ENCODE peak calls at places on chromosomes 12 and 14, in four cellular contexts. One of them, this sample, is unnamed.

GRCh38 chr12:49952396-49953055 is 2.0 kb downstream of the AQP2 start:
- DNase-seq in H1: no peak
- DNase-seq in GM12878: no peak
- DNase-seq in HepG2: no peak
- DNase-seq in this sample: no peak

GRCh38 chr14:103041464-103041863 is 15.9 kb downstream of the CDC42BPB start:
- DNase-seq in H1: no peak
- DNase-seq in GM12878: no peak
- DNase-seq in HepG2: no peak
- DNase-seq in this sample: no peak

GRCh38 chr14:67583711-67584644 is 16.1 kb downstream of the PIGH start:
- DNase-seq in H1: no peak
- DNase-seq in GM12878: no peak
- DNase-seq in HepG2: peak
- DNase-seq in this sample: peak

GRCh38 chr12:110718222-110718908 is 24.3 kb downstream of the PPP1CC start:
- DNase-seq in H1: peak
- DNase-seq in GM12878: no peak
- DNase-seq in HepG2: no peak
- DNase-seq in this sample: no peak

GRCh38 chr12:71250186-71250585 is 92.4 kb upstream of the TSPAN8 start:
- DNase-seq in H1: no peak
- DNase-seq in GM12878: no peak
- DNase-seq in HepG2: no peak
- DNase-seq in this sample: no peak

GRCh38 chr14:103185051-103186027 is 62.1 kb downstream of the TNFAIP2 start:
- DNase-seq in H1: no peak
- DNase-seq in GM12878: no peak
- DNase-seq in HepG2: peak
- DNase-seq in this sample: no peak

GRCh38 chr12:40515041-40515825 is 177.0 kb upstream of the CNTN1 start:
- DNase-seq in H1: no peak
- DNase-seq in GM12878: no peak
- DNase-seq in HepG2: no peak
- DNase-seq in this sample: no peak

GRCh38 chr12:41055875-41056577 is 132.1 kb upstream of the PDZRN4 start:
- DNase-seq in H1: no peak
- DNase-seq in GM12878: no peak
- DNase-seq in HepG2: no peak
- DNase-seq in this sample: no peak

GRCh38 chr14:93049867-93050331 is 65.8 kb downstream of the ITPK1 start:
- DNase-seq in H1: no peak
- DNase-seq in GM12878: no peak
- DNase-seq in HepG2: no peak
- DNase-seq in this sample: no peak

GRCh38 chr12:79983492-79983891 is 48.6 kb upstream of the PPP1R12A start:
- DNase-seq in H1: no peak
- DNase-seq in GM12878: no peak
- DNase-seq in HepG2: no peak
- DNase-seq in this sample: no peak

GRCh38 chr12:8692573-8692972 is 5.2 kb upstream of the RIMKLB start:
- DNase-seq in H1: peak
- DNase-seq in GM12878: no peak
- DNase-seq in HepG2: no peak
- DNase-seq in this sample: no peak

GRCh38 chr12:96070670-96071279 is 35.4 kb upstream of the LTA4H start:
- DNase-seq in H1: peak
- DNase-seq in GM12878: peak
- DNase-seq in HepG2: peak
- DNase-seq in this sample: no peak

GRCh38 chr14:95981939-95982338 is 57.2 kb upstream of the C14orf132 start:
- DNase-seq in H1: no peak
- DNase-seq in GM12878: no peak
- DNase-seq in HepG2: peak
- DNase-seq in this sample: no peak

GRCh38 chr14:32940066-32940651 is 1.5 kb downstream of the NPAS3 start:
- DNase-seq in H1: no peak
- DNase-seq in GM12878: no peak
- DNase-seq in HepG2: no peak
- DNase-seq in this sample: no peak
- TF ChIP-seq HDAC6 in H1: no peak
- TF ChIP-seq HDAC6 in GM12878: no peak
- TF ChIP-seq HDAC6 in HepG2: no peak
- TF ChIP-seq HDAC6 in this sample: no peak

DNA sequence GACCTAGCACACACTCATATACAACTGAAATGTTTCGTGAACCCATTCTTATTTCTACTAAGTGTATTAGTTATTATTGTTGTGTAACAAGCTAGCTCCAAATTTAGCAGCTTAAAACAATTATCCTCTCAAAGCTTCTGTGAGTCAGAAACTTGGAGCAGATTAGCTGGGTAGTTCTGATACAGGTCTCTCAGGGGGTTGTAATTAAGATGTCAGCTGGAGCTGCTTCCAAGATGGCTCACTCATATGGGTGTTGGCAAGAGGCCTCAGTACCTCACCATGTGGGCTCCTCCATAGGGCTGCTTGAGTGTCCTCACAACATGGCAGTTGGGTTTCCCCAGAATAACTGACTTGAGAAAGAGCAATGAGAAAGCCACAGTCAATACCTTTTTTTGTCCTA is 9.8 kb downstream of the GPR135 start:
- DNase-seq in H1: no peak
- DNase-seq in GM12878: no peak
- DNase-seq in HepG2: no peak
- DNase-seq in this sample: no peak
- TF ChIP-seq HDAC6 in H1: no peak
- TF ChIP-seq HDAC6 in GM12878: no peak
- TF ChIP-seq HDAC6 in HepG2: no peak
- TF ChIP-seq HDAC6 in this sample: no peak

DNA sequence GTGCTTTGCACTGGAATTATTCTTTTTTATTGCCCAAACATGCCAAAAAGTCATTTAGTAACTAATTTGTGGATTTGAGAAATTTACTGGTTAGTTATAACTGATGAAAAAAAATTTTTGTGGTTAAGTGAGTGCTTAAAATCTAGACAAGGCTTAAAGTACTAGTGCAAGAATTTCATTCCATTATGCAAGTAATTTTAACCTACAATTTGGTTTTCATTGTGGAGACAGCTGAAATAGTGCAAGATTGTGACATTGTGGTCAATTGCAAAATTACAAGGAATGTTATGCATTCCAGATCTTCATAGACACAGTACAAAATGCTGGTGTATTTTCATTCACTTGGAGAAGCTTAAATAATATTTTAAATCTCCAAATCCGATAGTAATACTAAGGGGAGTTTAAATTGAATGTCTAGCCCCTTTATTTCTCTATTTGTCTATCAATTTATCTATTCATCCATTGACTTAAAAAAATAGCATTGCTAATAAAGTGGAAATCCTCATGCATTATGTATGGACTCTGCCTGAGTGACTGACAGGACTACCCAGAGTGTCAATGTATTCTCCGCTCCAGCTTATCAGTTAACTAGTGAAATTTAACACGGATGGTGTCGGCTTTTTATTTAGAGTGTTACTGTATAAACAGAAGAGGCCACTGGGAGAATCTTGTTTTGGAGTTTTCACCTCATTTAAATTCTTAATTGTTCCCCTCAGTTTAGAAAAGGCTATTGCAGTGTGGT is 125.9 kb downstream of the ALX1 start:
- DNase-seq in H1: no peak
- DNase-seq in GM12878: no peak
- DNase-seq in HepG2: no peak
- DNase-seq in this sample: no peak
- TF ChIP-seq HDAC6 in H1: no peak
- TF ChIP-seq HDAC6 in GM12878: no peak
- TF ChIP-seq HDAC6 in HepG2: no peak
- TF ChIP-seq HDAC6 in this sample: no peak

DNA sequence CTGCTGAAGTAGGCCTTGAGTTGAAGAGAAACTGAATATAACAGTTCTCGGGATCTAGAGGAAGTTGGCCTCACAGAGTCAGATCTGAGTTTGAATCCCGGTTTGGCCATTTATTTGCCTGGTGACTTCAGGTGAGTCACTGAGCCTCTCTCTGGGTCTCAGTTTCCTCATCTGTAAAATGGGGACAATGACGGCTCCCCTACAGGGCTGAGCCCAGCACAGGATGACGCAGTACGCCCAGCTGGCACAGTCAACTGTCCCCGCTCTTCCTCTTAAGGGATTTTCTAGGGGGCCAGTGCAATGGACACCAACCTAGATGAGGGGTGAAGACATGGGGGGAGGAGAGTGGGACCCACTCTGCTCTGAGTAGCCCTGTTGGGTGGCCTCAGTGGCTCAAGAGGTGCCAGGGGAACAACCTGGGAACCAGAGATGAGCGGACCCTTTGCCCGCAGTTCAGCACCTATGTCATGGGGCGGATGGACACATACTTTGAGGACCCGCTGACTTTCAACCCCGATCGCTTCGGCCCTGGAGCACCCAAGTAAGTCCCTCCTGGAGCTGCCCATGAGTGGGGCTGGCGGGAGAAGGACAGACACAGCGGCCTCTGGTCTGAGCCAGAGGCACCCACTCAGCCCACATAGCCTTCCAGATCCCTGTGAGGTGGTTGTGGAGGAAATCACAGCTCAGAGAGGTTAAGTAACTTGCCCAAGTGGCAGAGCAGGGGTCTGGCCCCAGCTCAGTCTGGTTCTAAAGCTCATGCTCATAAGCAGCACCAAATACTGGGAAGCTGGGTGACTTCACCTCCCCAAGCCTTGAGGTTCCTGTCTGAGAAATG is 41.1 kb downstream of the CYP46A1 start:
- DNase-seq in H1: peak
- DNase-seq in GM12878: no peak
- DNase-seq in HepG2: no peak
- DNase-seq in this sample: no peak
- TF ChIP-seq HDAC6 in H1: no peak
- TF ChIP-seq HDAC6 in GM12878: no peak
- TF ChIP-seq HDAC6 in HepG2: no peak
- TF ChIP-seq HDAC6 in this sample: no peak

GRCh38 chr14:104292084-104292970 is 153.9 kb downstream of the KIF26A start:
- DNase-seq in H1: no peak
- DNase-seq in GM12878: no peak
- DNase-seq in HepG2: no peak
- DNase-seq in this sample: no peak
- TF ChIP-seq HDAC6 in H1: no peak
- TF ChIP-seq HDAC6 in GM12878: no peak
- TF ChIP-seq HDAC6 in HepG2: no peak
- TF ChIP-seq HDAC6 in this sample: no peak

DNA sequence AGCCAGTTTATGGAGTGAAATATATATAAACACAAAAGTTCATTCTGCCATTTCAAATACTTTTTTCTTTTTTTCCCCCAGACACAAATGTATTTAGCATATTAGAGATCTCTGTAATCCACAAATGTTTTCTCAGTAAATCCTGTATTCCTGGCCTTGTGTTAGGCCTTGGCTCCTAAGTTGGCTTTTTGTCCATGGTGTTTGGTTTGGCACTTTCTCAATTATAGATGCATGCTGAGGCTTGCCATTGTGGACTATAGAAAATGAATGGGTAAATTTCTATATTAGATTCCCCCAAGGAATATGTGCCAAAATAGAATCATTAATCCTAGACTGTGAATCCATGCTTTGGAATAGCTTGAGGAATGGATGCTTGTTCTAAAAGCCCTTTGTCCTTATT is 17.0 kb downstream of the RIC8B start:
- DNase-seq in H1: no peak
- DNase-seq in GM12878: no peak
- DNase-seq in HepG2: no peak
- DNase-seq in this sample: no peak
- TF ChIP-seq HDAC6 in H1: no peak
- TF ChIP-seq HDAC6 in GM12878: no peak
- TF ChIP-seq HDAC6 in HepG2: no peak
- TF ChIP-seq HDAC6 in this sample: no peak

DNA sequence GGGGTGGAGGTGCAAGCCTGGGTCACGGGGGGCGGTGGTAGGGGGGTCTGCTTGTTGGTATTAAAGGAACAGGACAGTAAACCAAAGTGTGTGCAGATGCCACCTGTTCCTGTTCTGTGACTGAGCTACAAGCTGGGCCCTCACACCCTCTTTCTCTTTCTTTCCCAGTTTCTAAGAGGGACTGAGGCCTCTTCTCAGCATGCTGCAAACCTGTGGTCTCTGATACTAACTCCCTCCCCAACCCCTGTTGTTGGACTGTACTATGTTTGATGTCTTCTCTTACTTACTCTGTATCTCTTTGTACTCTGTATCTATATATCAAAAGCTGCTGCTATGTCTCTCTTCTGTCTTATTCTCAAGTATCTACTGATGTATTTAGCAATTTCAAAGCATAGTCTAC is 6.9 kb upstream of the PIP4K2C start:
- DNase-seq in H1: no peak
- DNase-seq in GM12878: no peak
- DNase-seq in HepG2: no peak
- DNase-seq in this sample: no peak
- TF ChIP-seq HDAC6 in H1: no peak
- TF ChIP-seq HDAC6 in GM12878: no peak
- TF ChIP-seq HDAC6 in HepG2: no peak
- TF ChIP-seq HDAC6 in this sample: no peak

DNA sequence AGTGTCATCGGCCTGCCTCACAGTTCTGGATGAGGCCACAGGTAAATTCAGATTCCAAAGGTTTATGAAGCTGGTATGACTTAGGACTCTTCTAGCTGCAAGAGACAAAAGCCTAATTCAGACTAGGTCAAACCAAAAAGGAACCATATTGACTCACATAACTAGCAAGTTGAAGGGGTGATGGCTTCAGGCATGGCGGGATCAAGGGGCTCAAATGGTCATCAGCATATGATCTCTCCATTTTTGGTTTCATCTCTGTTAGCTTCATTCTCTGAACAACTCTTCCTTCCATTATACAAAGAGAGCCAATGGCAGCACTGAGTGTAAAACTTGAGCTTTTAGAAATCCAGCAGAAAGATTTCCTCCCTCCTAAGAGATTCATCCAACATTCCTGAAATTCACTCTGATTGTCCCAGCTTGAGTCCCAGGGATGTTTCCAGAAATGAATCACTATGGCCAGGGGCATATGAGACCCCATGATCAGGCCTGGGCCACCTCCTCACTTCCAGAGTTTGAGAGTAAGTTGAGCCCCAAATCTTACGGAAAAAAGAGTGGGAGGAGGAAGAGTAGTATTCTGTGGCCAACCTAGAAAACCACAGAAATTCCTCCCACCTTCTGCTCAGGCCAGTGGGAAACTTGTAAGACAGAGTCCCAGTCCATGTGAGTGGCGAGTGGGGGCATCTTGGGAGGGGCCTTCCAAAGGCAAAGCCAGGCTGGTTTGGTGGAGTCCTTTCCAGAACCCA is 2.0 kb upstream of the MAP1LC3B2 start:
- DNase-seq in H1: no peak
- DNase-seq in GM12878: no peak
- DNase-seq in HepG2: no peak
- DNase-seq in this sample: no peak
- TF ChIP-seq HDAC6 in H1: no peak
- TF ChIP-seq HDAC6 in GM12878: no peak
- TF ChIP-seq HDAC6 in HepG2: no peak
- TF ChIP-seq HDAC6 in this sample: no peak